ENCODE peak calls at places on chromosome 2, in ten cellular contexts. Y is A673; U is effector memory CD4-positive, alpha-beta T cell; D is cardiac muscle cell; B is SJSA1; A is K562; O is spleen; T is fibroblast of lung; W is endodermal cell; X is Karpas-422. Z is an unnamed sample. For H3K27me3, the result is how much of the 10 kb centered on the place peaks cover.

GRCh38 chr2:12389354-12390045 is 327.2 kb upstream of the TRIB2 start:
- DNase-seq in U (no peak), T (peak), O (no peak), D (peak), W (no peak), B (no peak), X (no peak), Y (no peak), A (no peak), Z (no peak)

GRCh38 chr2:83055338-83056010 is 1403.6 kb downstream of the SUCLG1 start:
- DNase-seq in W (no peak), U (no peak), Y (no peak), X (no peak), B (peak), O (no peak), D (peak), A (no peak), T (peak), Z (no peak)

GRCh38 chr2:85914916-85915315 is 26.1 kb upstream of the ST3GAL5 start:
- DNase-seq in U (no peak), D (no peak), A (no peak), W (peak), Y (no peak), O (no peak), T (no peak), X (no peak), B (no peak), Z (no peak)

GRCh38 chr2:86193901-86194567 is 1.2 kb downstream of the IMMT start:
- DNase-seq in O (no peak), A (no peak), B (no peak), X (peak), Y (peak), U (no peak), T (no peak), W (no peak), D (no peak), Z (no peak)

GRCh38 chr2:18834341-18834740 is 245.0 kb upstream of the NT5C1B start:
- DNase-seq in U (no peak), B (no peak), D (peak), O (no peak), X (no peak), T (peak), A (no peak), W (no peak), Y (no peak), Z (no peak)

GRCh38 chr2:202378001-202378400 is 1.9 kb downstream of the BMPR2 start:
- DNase-seq in X (no peak), A (no peak), O (no peak), W (no peak), U (no peak), B (peak), Y (no peak), T (no peak), D (no peak), Z (no peak)

GRCh38 chr2:237687666-237688065 is 60.3 kb downstream of the LRRFIP1 start:
- DNase-seq in X (no peak), D (peak), O (peak), A (no peak), U (peak), Y (peak), T (peak), B (peak), W (peak), Z (peak)

GRCh38 chr2:98448441-98449145 is 3.9 kb downstream of the INPP4A start:
- DNase-seq in W (peak), X (peak), A (no peak), T (no peak), O (no peak), U (no peak), Y (no peak), D (no peak), B (no peak), Z (no peak)

GRCh38 chr2:105894327-105894944 is 149.7 kb downstream of the NCK2 start:
- DNase-seq in Y (no peak), B (no peak), U (no peak), O (no peak), D (no peak), X (no peak), T (no peak), W (no peak), A (no peak), Z (no peak)

GRCh38 chr2:153588408-153588807 is 109.8 kb upstream of the RPRM start:
- DNase-seq in Y (no peak), X (no peak), U (no peak), B (no peak), W (no peak), O (no peak), T (no peak), D (no peak), A (no peak), Z (no peak)

GRCh38 chr2:127275789-127276188 is 18.2 kb downstream of the ERCC3 start:
- DNase-seq in X (no peak), B (no peak), Y (no peak), D (no peak), W (no peak), O (no peak), U (no peak), T (no peak), A (no peak), Z (no peak)

GRCh38 chr2:6824962-6825361 is 40.7 kb downstream of the CMPK2 start:
- DNase-seq in O (no peak), U (no peak), T (peak), B (no peak), X (no peak), A (no peak), Y (no peak), D (peak), W (no peak), Z (no peak)

GRCh38 chr2:205644018-205644417 is 38.3 kb upstream of the NRP2 start:
- DNase-seq in D (no peak), T (no peak), B (no peak), U (no peak), A (no peak), O (no peak), X (no peak), Y (no peak), W (no peak), Z (no peak)

GRCh38 chr2:166360906-166361305 is 14.8 kb downstream of the SCN9A start:
- DNase-seq in O (no peak), A (no peak), W (no peak), X (peak), U (no peak), Y (peak), D (no peak), T (no peak), B (no peak), Z (no peak)

GRCh38 chr2:63050186-63050915 is at the start of gene OTX1:
- DNase-seq in U (peak), Y (peak), W (peak), X (peak), T (no peak), D (no peak), O (peak), B (peak), A (peak), Z (peak)

GRCh38 chr2:232273903-232274598 is 104.5 kb upstream of the ALPP start:
- DNase-seq in A (no peak), T (no peak), O (no peak), X (no peak), B (no peak), D (no peak), Y (no peak), U (no peak), W (no peak), Z (no peak)

GRCh38 chr2:74496997-74497776 is 2.2 kb downstream of the LBX2 start:
- DNase-seq in Y (no peak), W (no peak), T (no peak), X (no peak), O (peak), D (no peak), U (no peak), B (no peak), A (no peak), Z (no peak)

GRCh38 chr2:74498500-74499268 is 719 bp downstream of the LBX2 start:
- DNase-seq in X (no peak), A (no peak), O (peak), B (peak), D (no peak), Y (no peak), W (no peak), T (no peak), U (no peak), Z (no peak)

GRCh38 chr2:74499269-74499939 is at the start of gene LBX2:
- DNase-seq in A (no peak), W (peak), X (no peak), B (no peak), D (peak), Y (no peak), O (peak), T (no peak), U (no peak), Z (no peak)

GRCh38 chr2:74499940-74500577 is 656 bp upstream of the LBX2 start:
- DNase-seq in W (peak), A (no peak), X (no peak), D (no peak), O (peak), U (no peak), B (no peak), Y (no peak), T (no peak), Z (no peak)

DNA sequence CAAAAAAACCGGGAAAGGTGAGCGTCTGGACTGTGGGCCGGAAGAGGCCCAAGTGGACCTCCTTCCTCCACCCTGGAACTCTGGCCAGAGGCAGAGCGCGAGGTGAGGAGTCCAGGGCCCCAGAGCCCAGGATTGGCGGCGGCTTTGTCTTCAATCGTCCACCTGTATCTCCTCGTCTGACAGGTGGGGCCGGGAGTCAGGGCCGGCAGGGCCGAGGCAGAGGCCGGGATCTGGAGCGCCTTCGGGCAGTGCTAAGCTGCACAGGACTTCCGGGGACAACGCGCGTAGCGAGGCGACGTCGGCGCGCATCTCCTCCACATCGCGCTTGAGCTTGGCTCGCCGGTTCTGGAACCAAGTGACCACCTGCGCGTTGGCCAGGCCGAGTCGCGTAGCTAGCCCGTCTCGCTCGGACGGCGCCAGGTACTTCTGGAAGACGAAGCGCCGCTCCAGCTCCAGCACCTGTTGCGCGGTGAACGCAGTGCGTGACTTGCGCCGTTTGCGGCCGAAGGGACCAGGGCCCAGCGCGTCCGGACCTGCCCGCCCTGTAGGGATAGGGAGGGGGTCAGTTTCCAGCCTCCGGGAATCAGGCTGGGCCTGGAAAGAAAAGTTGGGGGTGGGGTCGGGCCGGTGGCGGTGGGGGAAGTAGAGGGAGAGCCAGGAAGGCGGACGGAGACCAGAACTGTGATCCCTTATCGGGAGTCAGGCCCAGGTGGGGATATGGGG is 1.5 kb downstream of the LBX2 start:
- DNase-seq in A (no peak), D (no peak), B (no peak), O (peak), Y (no peak), W (peak), X (no peak), T (no peak), U (no peak), Z (no peak)
- H3K4me3 ChIP-seq in A (no peak), D (peak), B (no peak), O (peak), Y (peak), W (peak), X (no peak), T (peak), U (peak), Z (peak)

GRCh38 chr2:57453929-57454328 is 592.7 kb upstream of the VRK2 start:
- DNase-seq in A (no peak), B (no peak), D (no peak), O (no peak), U (no peak), T (no peak), Y (peak), X (no peak), W (no peak), Z (no peak)

GRCh38 chr2:57444731-57445414 is 601.7 kb upstream of the VRK2 start:
- DNase-seq in T (no peak), D (no peak), X (no peak), O (no peak), U (no peak), Y (no peak), A (no peak), B (no peak), W (no peak), Z (no peak)

GRCh38 chr2:57448816-57449215 is 597.8 kb upstream of the VRK2 start:
- DNase-seq in O (no peak), U (no peak), T (no peak), W (no peak), X (no peak), Y (no peak), A (no peak), B (no peak), D (no peak), Z (no peak)

DNA sequence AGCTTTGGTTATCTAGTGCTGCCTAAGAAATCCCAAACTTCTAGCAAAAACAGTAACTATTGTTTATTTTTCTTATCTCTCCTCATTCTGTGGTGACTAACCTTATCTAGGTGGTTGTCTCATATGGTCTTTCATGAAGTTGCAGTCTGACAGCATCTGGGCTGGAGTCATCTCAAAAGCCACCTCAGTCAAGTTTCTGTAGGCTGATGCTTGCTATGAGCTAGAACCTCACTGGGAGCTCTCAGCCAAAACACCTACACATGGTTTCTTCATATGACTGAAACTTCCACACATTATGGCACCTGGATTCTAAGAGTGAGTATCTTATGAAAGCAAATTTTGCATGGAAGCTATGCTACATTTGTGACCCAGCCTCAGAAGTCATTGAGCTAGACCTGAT is 596.4 kb upstream of the VRK2 start:
- DNase-seq in T (no peak), A (no peak), Y (no peak), B (no peak), U (no peak), O (no peak), W (no peak), D (no peak), X (no peak), Z (no peak)
- H3K27me3 ChIP-seq in T (under half), A (under half), Y (under half), B (under half), U (under half), O (under half), W (under half), D (under half), X (under half), Z (under half)

GRCh38 chr2:40364143-40364903 is 87.6 kb downstream of the SLC8A1 start:
- DNase-seq in D (peak), O (no peak), W (no peak), A (no peak), U (no peak), T (peak), Y (no peak), B (peak), X (no peak), Z (no peak)
- H3K27ac ChIP-seq in D (peak), O (peak), W (no peak), A (no peak), U (no peak), T (peak), Y (no peak), B (peak), X (no peak), Z (peak)

GRCh38 chr2:68774569-68775271 is 40.1 kb downstream of the ARHGAP25 start:
- DNase-seq in D (peak), X (peak), W (no peak), Y (no peak), U (no peak), O (peak), B (no peak), A (peak), T (no peak), Z (no peak)

GRCh38 chr2:68772109-68772508 is 37.5 kb downstream of the ARHGAP25 start:
- DNase-seq in B (no peak), X (no peak), Y (no peak), W (no peak), D (no peak), A (no peak), O (no peak), T (no peak), U (no peak), Z (no peak)

GRCh38 chr2:68771211-68771721 is 36.7 kb downstream of the ARHGAP25 start:
- DNase-seq in W (no peak), B (no peak), T (peak), Y (no peak), U (no peak), X (no peak), O (no peak), A (no peak), D (peak), Z (no peak)

GRCh38 chr2:68776124-68776523 is 41.5 kb downstream of the ARHGAP25 start:
- DNase-seq in W (no peak), A (no peak), X (peak), U (no peak), O (no peak), B (no peak), D (no peak), Y (no peak), T (no peak), Z (no peak)

GRCh38 chr2:68775272-68775847 is 40.7 kb downstream of the ARHGAP25 start:
- DNase-seq in B (no peak), A (no peak), D (no peak), W (no peak), X (peak), T (no peak), U (no peak), Y (no peak), O (no peak), Z (no peak)
- H3K4me3 ChIP-seq in B (no peak), A (peak), D (no peak), W (no peak), X (peak), T (no peak), U (peak), Y (no peak), O (peak), Z (no peak)

DNA sequence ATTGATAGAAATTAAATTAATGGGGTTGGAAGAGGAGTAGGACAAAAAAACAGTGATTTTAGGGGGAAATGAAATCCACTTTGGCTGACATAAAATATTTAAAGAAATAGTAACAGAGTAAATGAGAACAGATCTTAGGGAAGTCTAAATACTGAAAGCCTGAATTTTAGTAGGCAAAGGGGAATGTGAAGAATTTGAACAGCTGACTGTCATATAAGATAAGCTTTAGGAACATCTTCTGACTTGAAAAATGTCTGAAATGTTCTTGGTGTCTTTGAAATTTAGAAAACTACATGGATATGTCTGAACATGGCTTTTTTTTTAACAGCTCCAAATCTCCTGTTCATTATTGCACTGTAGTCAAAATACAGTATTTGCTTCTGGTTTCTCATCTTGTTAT is 150.2 kb downstream of the CALCRL start:
- DNase-seq in T (no peak), D (peak), X (no peak), B (no peak), A (no peak), Y (no peak), O (no peak), W (no peak), U (no peak), Z (no peak)
- H3K27me3 ChIP-seq in T (under half), D (under half), X (under half), B (under half), A (under half), Y (under half), O (under half), W (under half), U (under half), Z (under half)

GRCh38 chr2:101125799-101126198 is 25.4 kb downstream of the TBC1D8 start:
- DNase-seq in B (no peak), X (no peak), T (no peak), A (no peak), D (no peak), Y (no peak), W (no peak), U (no peak), O (no peak), Z (no peak)
- H3K27ac ChIP-seq in B (peak), X (no peak), T (no peak), A (no peak), D (no peak), Y (no peak), W (no peak), U (no peak), O (peak), Z (peak)

GRCh38 chr2:26174691-26175181 is 1.8 kb downstream of the GAREM2 start:
- DNase-seq in U (no peak), A (peak), T (no peak), X (no peak), B (no peak), W (peak), O (no peak), D (no peak), Y (no peak), Z (no peak)
- H3K4me3 ChIP-seq in U (no peak), A (no peak), T (no peak), X (no peak), B (no peak), W (no peak), O (no peak), D (no peak), Y (no peak), Z (no peak)

GRCh38 chr2:186992597-186992996 is 143.6 kb upstream of the ZSWIM2 start:
- DNase-seq in T (no peak), U (no peak), X (no peak), B (no peak), W (no peak), A (no peak), D (no peak), Y (no peak), O (no peak), Z (no peak)
- H3K27me3 ChIP-seq in T (under half), U (under half), X (under half), B (under half), W (under half), A (under half), D (under half), Y (under half), O (under half), Z (under half)

GRCh38 chr2:70902579-70902978 is 33.1 kb upstream of the ATP6V1B1 start:
- DNase-seq in A (no peak), U (no peak), W (peak), B (no peak), O (no peak), T (no peak), D (no peak), Y (no peak), X (no peak), Z (no peak)

GRCh38 chr2:70901235-70902066 is 34.2 kb upstream of the ATP6V1B1 start:
- DNase-seq in W (peak), O (peak), U (no peak), D (peak), Y (peak), X (no peak), T (peak), A (no peak), B (no peak), Z (no peak)

GRCh38 chr2:70903641-70904340 is 31.9 kb upstream of the ATP6V1B1 start:
- DNase-seq in Y (no peak), A (no peak), X (no peak), D (no peak), U (no peak), T (no peak), B (no peak), O (no peak), W (peak), Z (no peak)

GRCh38 chr2:70903171-70903570 is 32.5 kb upstream of the ATP6V1B1 start:
- DNase-seq in X (no peak), O (no peak), W (no peak), B (no peak), T (no peak), A (no peak), U (no peak), D (no peak), Y (no peak), Z (no peak)

GRCh38 chr2:70902067-70902442 is 33.6 kb upstream of the ATP6V1B1 start:
- DNase-seq in X (no peak), D (no peak), Y (no peak), A (no peak), O (no peak), W (no peak), U (no peak), T (peak), B (no peak), Z (no peak)
- H3K27ac ChIP-seq in X (no peak), D (no peak), Y (peak), A (no peak), O (no peak), W (no peak), U (no peak), T (peak), B (no peak), Z (no peak)

Z was measured in RWPE2.